ENCODE peak calls at places on chromosomes 3 and 15, in seven cellular contexts. One of them, this sample, is unnamed.

GRCh38 chr15:40843885-40844542 is at the start of gene SPINT1:
- DNase-seq in AG08395: no peak
- DNase-seq in glutamatergic neuron: peak; percentile 31
- DNase-seq in DMS 273 treated with DMSO at 0.1 percent for 48 hours: no peak
- DNase-seq in hippocampal formation: no peak
- DNase-seq in sciatic nerve: no peak
- DNase-seq in posterior cingulate gyrus: no peak
- DNase-seq in this sample: no peak

GRCh38 chr3:190596341-190597285 is 82.7 kb downstream of the IL1RAP start:
- DNase-seq in DMS 273 treated with DMSO at 0.1 percent for 48 hours: no peak
- DNase-seq in glutamatergic neuron: no peak
- DNase-seq in hippocampal formation: no peak
- DNase-seq in sciatic nerve: no peak
- DNase-seq in posterior cingulate gyrus: no peak
- DNase-seq in AG08395: no peak
- DNase-seq in this sample: no peak

GRCh38 chr15:90388462-90389182 is 580 bp downstream of the IQGAP1 start:
- DNase-seq in hippocampal formation: no peak
- DNase-seq in glutamatergic neuron: peak; percentile 67
- DNase-seq in DMS 273 treated with DMSO at 0.1 percent for 48 hours: no peak
- DNase-seq in posterior cingulate gyrus: peak; percentile 48
- DNase-seq in AG08395: peak; percentile 60
- DNase-seq in sciatic nerve: peak; percentile 84
- DNase-seq in this sample: no peak

GRCh38 chr3:66082679-66083078 is 44.0 kb upstream of the MAGI1 start:
- DNase-seq in sciatic nerve: no peak
- DNase-seq in posterior cingulate gyrus: no peak
- DNase-seq in DMS 273 treated with DMSO at 0.1 percent for 48 hours: no peak
- DNase-seq in AG08395: no peak
- DNase-seq in glutamatergic neuron: no peak
- DNase-seq in hippocampal formation: no peak
- DNase-seq in this sample: no peak

GRCh38 chr3:4573153-4573552 is 80.0 kb downstream of the ITPR1 start:
- DNase-seq in AG08395: no peak
- DNase-seq in glutamatergic neuron: no peak
- DNase-seq in sciatic nerve: no peak
- DNase-seq in DMS 273 treated with DMSO at 0.1 percent for 48 hours: no peak
- DNase-seq in hippocampal formation: no peak
- DNase-seq in posterior cingulate gyrus: no peak
- DNase-seq in this sample: no peak

GRCh38 chr15:35857812-35858211 is 311.8 kb upstream of the DPH6 start:
- DNase-seq in sciatic nerve: no peak
- DNase-seq in DMS 273 treated with DMSO at 0.1 percent for 48 hours: no peak
- DNase-seq in glutamatergic neuron: no peak
- DNase-seq in posterior cingulate gyrus: peak; percentile 12
- DNase-seq in hippocampal formation: no peak
- DNase-seq in AG08395: no peak
- DNase-seq in this sample: no peak

GRCh38 chr3:40873456-40873855 is 325.8 kb upstream of the CTNNB1 start:
- DNase-seq in AG08395: no peak
- DNase-seq in glutamatergic neuron: no peak
- DNase-seq in DMS 273 treated with DMSO at 0.1 percent for 48 hours: peak; percentile 86
- DNase-seq in sciatic nerve: no peak
- DNase-seq in posterior cingulate gyrus: no peak
- DNase-seq in hippocampal formation: no peak
- DNase-seq in this sample: no peak

GRCh38 chr15:62740141-62741004 is 302.2 kb upstream of the TPM1 start:
- DNase-seq in AG08395: no peak
- DNase-seq in hippocampal formation: peak; percentile 71
- DNase-seq in DMS 273 treated with DMSO at 0.1 percent for 48 hours: no peak
- DNase-seq in glutamatergic neuron: no peak
- DNase-seq in sciatic nerve: no peak
- DNase-seq in posterior cingulate gyrus: peak; percentile 75
- DNase-seq in this sample: no peak

GRCh38 chr15:40736575-40736974 is 18.5 kb downstream of the RMDN3 start:
- DNase-seq in DMS 273 treated with DMSO at 0.1 percent for 48 hours: no peak
- DNase-seq in AG08395: no peak
- DNase-seq in posterior cingulate gyrus: no peak
- DNase-seq in hippocampal formation: no peak
- DNase-seq in sciatic nerve: no peak
- DNase-seq in glutamatergic neuron: no peak
- DNase-seq in this sample: no peak

GRCh38 chr3:99562990-99563607 is 75.3 kb upstream of the COL8A1 start:
- DNase-seq in posterior cingulate gyrus: no peak
- DNase-seq in glutamatergic neuron: no peak
- DNase-seq in sciatic nerve: no peak
- DNase-seq in AG08395: peak; percentile 19
- DNase-seq in hippocampal formation: no peak
- DNase-seq in DMS 273 treated with DMSO at 0.1 percent for 48 hours: no peak
- DNase-seq in this sample: peak; percentile 41

GRCh38 chr15:65835452-65835851 is 33.8 kb upstream of the RAB11A start:
- DNase-seq in glutamatergic neuron: no peak
- DNase-seq in AG08395: no peak
- DNase-seq in DMS 273 treated with DMSO at 0.1 percent for 48 hours: no peak
- DNase-seq in posterior cingulate gyrus: no peak
- DNase-seq in sciatic nerve: no peak
- DNase-seq in hippocampal formation: no peak
- DNase-seq in this sample: no peak

GRCh38 chr3:30465454-30465853 is 140.9 kb upstream of the TGFBR2 start:
- DNase-seq in sciatic nerve: no peak
- DNase-seq in posterior cingulate gyrus: no peak
- DNase-seq in glutamatergic neuron: no peak
- DNase-seq in hippocampal formation: no peak
- DNase-seq in AG08395: no peak
- DNase-seq in DMS 273 treated with DMSO at 0.1 percent for 48 hours: no peak
- DNase-seq in this sample: no peak

GRCh38 chr3:46236294-46237054 is 5.8 kb upstream of the CCR3 start:
- DNase-seq in glutamatergic neuron: no peak
- DNase-seq in DMS 273 treated with DMSO at 0.1 percent for 48 hours: no peak
- DNase-seq in posterior cingulate gyrus: no peak
- DNase-seq in hippocampal formation: no peak
- DNase-seq in AG08395: no peak
- DNase-seq in sciatic nerve: no peak
- DNase-seq in this sample: no peak

GRCh38 chr15:40333922-40334492 is 6.7 kb downstream of the CCDC9B start:
- DNase-seq in posterior cingulate gyrus: no peak
- DNase-seq in DMS 273 treated with DMSO at 0.1 percent for 48 hours: no peak
- DNase-seq in hippocampal formation: peak; percentile 58
- DNase-seq in sciatic nerve: peak; percentile 81
- DNase-seq in glutamatergic neuron: no peak
- DNase-seq in AG08395: no peak
- DNase-seq in this sample: no peak

GRCh38 chr3:142576792-142577191 is 1.7 kb downstream of the ATR start:
- DNase-seq in glutamatergic neuron: no peak
- DNase-seq in sciatic nerve: no peak
- DNase-seq in posterior cingulate gyrus: no peak
- DNase-seq in DMS 273 treated with DMSO at 0.1 percent for 48 hours: no peak
- DNase-seq in AG08395: no peak
- DNase-seq in hippocampal formation: no peak
- DNase-seq in this sample: no peak

GRCh38 chr3:72382460-72382859 is 465.8 kb downstream of the SHQ1 start:
- DNase-seq in DMS 273 treated with DMSO at 0.1 percent for 48 hours: no peak
- DNase-seq in hippocampal formation: no peak
- DNase-seq in sciatic nerve: no peak
- DNase-seq in glutamatergic neuron: no peak
- DNase-seq in AG08395: no peak
- DNase-seq in posterior cingulate gyrus: no peak
- DNase-seq in this sample: no peak

GRCh38 chr3:31077021-31077601 is 182.7 kb upstream of the GADL1 start:
- DNase-seq in AG08395: peak; percentile 83
- DNase-seq in glutamatergic neuron: no peak
- DNase-seq in DMS 273 treated with DMSO at 0.1 percent for 48 hours: no peak
- DNase-seq in sciatic nerve: no peak
- DNase-seq in posterior cingulate gyrus: no peak
- DNase-seq in hippocampal formation: no peak
- DNase-seq in this sample: peak; percentile 14

GRCh38 chr3:133097214-133097613 is 59.0 kb downstream of the TMEM108 start:
- DNase-seq in hippocampal formation: no peak
- DNase-seq in DMS 273 treated with DMSO at 0.1 percent for 48 hours: no peak
- DNase-seq in posterior cingulate gyrus: no peak
- DNase-seq in AG08395: no peak
- DNase-seq in sciatic nerve: no peak
- DNase-seq in glutamatergic neuron: no peak
- DNase-seq in this sample: no peak

GRCh38 chr15:31150732-31151212 is 49.2 kb upstream of the TRPM1 start:
- DNase-seq in posterior cingulate gyrus: no peak
- DNase-seq in hippocampal formation: no peak
- DNase-seq in AG08395: no peak
- DNase-seq in DMS 273 treated with DMSO at 0.1 percent for 48 hours: no peak
- DNase-seq in glutamatergic neuron: no peak
- DNase-seq in sciatic nerve: no peak
- DNase-seq in this sample: no peak

GRCh38 chr15:90062023-90062728 is 40.1 kb downstream of the IDH2 start:
- DNase-seq in hippocampal formation: no peak
- DNase-seq in glutamatergic neuron: peak; percentile 75
- DNase-seq in DMS 273 treated with DMSO at 0.1 percent for 48 hours: no peak
- DNase-seq in AG08395: no peak
- DNase-seq in sciatic nerve: no peak
- DNase-seq in posterior cingulate gyrus: peak; percentile 61
- DNase-seq in this sample: no peak

GRCh38 chr15:62389887-62390792 is 225.1 kb upstream of the C2CD4B start:
- DNase-seq in glutamatergic neuron: peak; percentile 82
- DNase-seq in DMS 273 treated with DMSO at 0.1 percent for 48 hours: no peak
- DNase-seq in hippocampal formation: peak; percentile 82
- DNase-seq in AG08395: peak; percentile 87
- DNase-seq in sciatic nerve: peak; percentile 83
- DNase-seq in posterior cingulate gyrus: peak; percentile 75
- DNase-seq in this sample: peak; percentile 63

This sample was measured in SW 1271.